ENCODE peak calls at places on chromosome 20, in ten cellular contexts. U is SJSA1, T is stomach, W is endothelial cell, I is upper lobe of right lung, X is ELR, M is adipocyte, K is cerebellum, N is NCI-H774, E is HepG2. F is an unnamed sample.

GRCh38 chr20:4613718-4614620 is 107.7 kb upstream of the PRND start:
- DNase-seq in U (peak), T (peak), W (peak), I (no peak), X (peak), M (peak), K (peak), N (peak), E (peak), F (peak)

GRCh38 chr20:44863661-44864060 is 21.8 kb upstream of the YWHAB start:
- DNase-seq in U (no peak), T (peak), W (no peak), I (no peak), X (no peak), M (no peak), K (no peak), N (no peak), E (no peak), F (no peak)

GRCh38 chr20:64102647-64103354 is 4.6 kb downstream of the NPBWR2 start:
- DNase-seq in U (no peak), T (no peak), W (no peak), I (peak), X (no peak), M (no peak), K (no peak), N (peak), E (no peak), F (no peak)

GRCh38 chr20:34390769-34391447 is 27.8 kb downstream of the ITCH start:
- DNase-seq in U (peak), T (peak), W (no peak), I (peak), X (peak), M (peak), K (no peak), N (no peak), E (peak), F (no peak)

GRCh38 chr20:1630186-1630585 is 10.4 kb upstream of the SIRPB1 start:
- DNase-seq in U (no peak), T (no peak), W (no peak), I (no peak), X (no peak), M (no peak), K (no peak), N (no peak), E (no peak), F (no peak)

GRCh38 chr20:20395856-20396600 is 28.1 kb downstream of the INSM1 start:
- DNase-seq in U (no peak), T (no peak), W (no peak), I (no peak), X (no peak), M (no peak), K (no peak), N (no peak), E (no peak), F (no peak)

GRCh38 chr20:47281376-47281775 is 75.1 kb downstream of the ZMYND8 start:
- DNase-seq in U (no peak), T (no peak), W (no peak), I (no peak), X (no peak), M (no peak), K (no peak), N (no peak), E (no peak), F (no peak)

GRCh38 chr20:62405108-62405980 is 1.7 kb downstream of the CABLES2 start:
- DNase-seq in U (no peak), T (peak), W (peak), I (peak), X (peak), M (peak), K (peak), N (no peak), E (peak), F (no peak)

GRCh38 chr20:23634985-23635767 is 2.6 kb downstream of the CST3 start:
- DNase-seq in U (no peak), T (no peak), W (no peak), I (no peak), X (no peak), M (no peak), K (no peak), N (no peak), E (no peak), F (no peak)

GRCh38 chr20:6635034-6635736 is 132.3 kb upstream of the BMP2 start:
- DNase-seq in U (no peak), T (no peak), W (no peak), I (no peak), X (no peak), M (no peak), K (no peak), N (no peak), E (no peak), F (no peak)

GRCh38 chr20:55469074-55469473 is 536.2 kb downstream of the CBLN4 start:
- DNase-seq in U (no peak), T (no peak), W (no peak), I (no peak), X (no peak), M (no peak), K (no peak), N (no peak), E (no peak), F (no peak)

GRCh38 chr20:59819496-59820203 is 113.8 kb downstream of the SYCP2 start:
- DNase-seq in U (no peak), T (no peak), W (no peak), I (no peak), X (no peak), M (no peak), K (no peak), N (no peak), E (no peak), F (no peak)

GRCh38 chr20:40741507-40742106 is 52.6 kb upstream of the MAFB start:
- DNase-seq in U (peak), T (peak), W (peak), I (no peak), X (peak), M (peak), K (no peak), N (no peak), E (peak), F (no peak)

GRCh38 chr20:47400685-47401084 is 44.2 kb upstream of the ZMYND8 start:
- DNase-seq in U (no peak), T (no peak), W (no peak), I (no peak), X (peak), M (no peak), K (no peak), N (no peak), E (no peak), F (no peak)

GRCh38 chr20:13478366-13478765 is 160.4 kb downstream of the TASP1 start:
- DNase-seq in U (no peak), T (no peak), W (no peak), I (no peak), X (no peak), M (no peak), K (no peak), N (no peak), E (peak), F (no peak)

GRCh38 chr20:25017257-25017803 is 24.8 kb upstream of the APMAP start:
- DNase-seq in U (no peak), T (peak), W (no peak), I (peak), X (no peak), M (no peak), K (no peak), N (peak), E (peak), F (no peak)

GRCh38 chr20:33704197-33704924 is 15.7 kb downstream of the PXMP4 start:
- DNase-seq in U (no peak), T (no peak), W (no peak), I (no peak), X (peak), M (no peak), K (no peak), N (no peak), E (no peak), F (no peak)

GRCh38 chr20:32820000-32820697 is 395 bp downstream of the MAPRE1 start:
- DNase-seq in U (peak), T (no peak), W (peak), I (peak), X (peak), M (peak), K (peak), N (peak), E (peak), F (peak)

GRCh38 chr20:50169329-50169823 is 15.9 kb upstream of the PEDS1 start:
- DNase-seq in U (peak), T (peak), W (peak), I (no peak), X (peak), M (peak), K (no peak), N (peak), E (peak), F (peak)

GRCh38 chr20:20683922-20684321 is 28.5 kb downstream of the RALGAPA2 start:
- DNase-seq in U (no peak), T (no peak), W (no peak), I (no peak), X (no peak), M (no peak), K (no peak), N (no peak), E (no peak), F (no peak)

GRCh38 chr20:46112430-46113020 is 5.6 kb upstream of the CD40 start:
- DNase-seq in U (no peak), T (no peak), W (no peak), I (no peak), X (no peak), M (no peak), K (no peak), N (no peak), E (no peak), F (no peak)

GRCh38 chr20:419556-420168 is 11.6 kb downstream of the RBCK1 start:
- DNase-seq in U (no peak), T (no peak), W (no peak), I (no peak), X (no peak), M (no peak), K (no peak), N (peak), E (no peak), F (no peak)

F was measured in T-helper 2 cell.